ENCODE peak calls at places on chromosomes 6 and 20, in ten cellular contexts. Q, H, U, Z, I, T, G, S, K and M are unnamed samples.
A peak's percentile ranks its signal among the peaks of the same experiment; 100 is the strongest.

GRCh38 chr20:10217517-10218410 is 866 bp upstream of the SNAP25 start:
- DNase-seq in Q (no peak), H (no peak), G (peak; percentile 35), T (no peak), I (peak; percentile 17), K (peak; percentile 97), U (peak; percentile 99), S (no peak), Z (peak; percentile 49), M (peak; percentile 32)

GRCh38 chr6:116866281-116866871 is 10.7 kb upstream of the RFX6 start:
- DNase-seq in U (no peak), T (no peak), S (no peak), G (no peak), K (peak; percentile 4), I (no peak), Q (peak; percentile 40), Z (no peak), H (no peak), M (no peak)

GRCh38 chr6:95576621-95577316 is 566 bp upstream of the MANEA start:
- DNase-seq in Z (no peak), I (peak; percentile 23), U (peak; percentile 34), H (no peak), K (peak; percentile 33), T (no peak), Q (peak; percentile 32), G (no peak), S (no peak), M (no peak)

GRCh38 chr6:148624025-148624424 is 122.8 kb upstream of the UST start:
- DNase-seq in I (no peak), U (no peak), T (no peak), Z (no peak), S (no peak), G (peak; percentile 52), Q (no peak), K (peak; percentile 71), H (no peak), M (no peak)

GRCh38 chr6:20542927-20543602 is 8.8 kb downstream of the CDKAL1 start:
- DNase-seq in I (peak; percentile 45), Q (peak; percentile 85), T (no peak), Z (no peak), S (no peak), H (no peak), U (peak; percentile 85), G (no peak), K (peak; percentile 88), M (no peak)

GRCh38 chr6:34115396-34116314 is 30.2 kb downstream of the GRM4 start:
- DNase-seq in K (no peak), Q (peak; percentile 10), U (peak; percentile 31), T (no peak), H (no peak), S (no peak), G (no peak), I (peak; percentile 53), Z (peak; percentile 78), M (peak; percentile 67)

GRCh38 chr20:14477125-14477524 is 139.7 kb upstream of the FLRT3 start:
- DNase-seq in G (no peak), S (no peak), I (no peak), Q (no peak), H (no peak), T (no peak), U (peak; percentile 8), Z (no peak), K (peak; percentile 89), M (no peak)

GRCh38 chr6:8589941-8590676 is 154.8 kb upstream of the SLC35B3 start:
- DNase-seq in T (no peak), Q (no peak), G (no peak), Z (peak; percentile 51), U (no peak), H (no peak), K (no peak), I (no peak), S (no peak), M (no peak)

GRCh38 chr20:24147961-24148360 is 159.4 kb upstream of the GGTLC1 start:
- DNase-seq in Z (no peak), G (no peak), H (no peak), K (no peak), U (no peak), Q (no peak), I (no peak), T (no peak), S (no peak), M (no peak)

GRCh38 chr6:49072146-49072545 is 390.9 kb downstream of the MMUT start:
- DNase-seq in Z (no peak), K (no peak), S (no peak), T (no peak), Q (no peak), G (no peak), H (no peak), U (no peak), I (no peak), M (no peak)

GRCh38 chr6:157994126-157994795 is 12.6 kb downstream of the SYNJ2 start:
- DNase-seq in T (no peak), H (peak; percentile 25), K (no peak), I (no peak), Q (no peak), U (no peak), G (no peak), S (no peak), Z (no peak), M (no peak)

GRCh38 chr6:157989541-157990289 is 8.1 kb downstream of the SYNJ2 start:
- DNase-seq in T (no peak), Z (no peak), H (peak; percentile 77), I (no peak), K (peak; percentile 56), G (no peak), Q (no peak), U (peak; percentile 46), S (peak; percentile 70), M (no peak)

GRCh38 chr20:45944965-45945677 is 10.6 kb downstream of the PCIF1 start:
- DNase-seq in Q (no peak), U (no peak), T (no peak), I (no peak), G (no peak), K (no peak), H (no peak), Z (no peak), S (no peak), M (no peak)

GRCh38 chr20:57743450-57744095 is 33.8 kb upstream of the PMEPA1 start:
- DNase-seq in U (no peak), Z (no peak), K (no peak), G (no peak), H (peak; percentile 21), T (no peak), I (no peak), S (no peak), Q (no peak), M (no peak)

GRCh38 chr6:110873981-110874879 is at the start of gene AMD1:
- DNase-seq in Z (peak; percentile 94), I (peak; percentile 98), S (peak; percentile 98), Q (peak; percentile 99), H (peak; percentile 99), T (peak; percentile 97), U (peak; percentile 99), K (peak; percentile 97), G (peak; percentile 99), M (peak; percentile 94)
- TF ChIP-seq CTCF in Z (no peak), I (no peak), S (no peak), Q (no peak), H (peak; percentile 54), T (no peak), U (no peak), K (no peak), G (peak; percentile 24), M (no peak)

DNA sequence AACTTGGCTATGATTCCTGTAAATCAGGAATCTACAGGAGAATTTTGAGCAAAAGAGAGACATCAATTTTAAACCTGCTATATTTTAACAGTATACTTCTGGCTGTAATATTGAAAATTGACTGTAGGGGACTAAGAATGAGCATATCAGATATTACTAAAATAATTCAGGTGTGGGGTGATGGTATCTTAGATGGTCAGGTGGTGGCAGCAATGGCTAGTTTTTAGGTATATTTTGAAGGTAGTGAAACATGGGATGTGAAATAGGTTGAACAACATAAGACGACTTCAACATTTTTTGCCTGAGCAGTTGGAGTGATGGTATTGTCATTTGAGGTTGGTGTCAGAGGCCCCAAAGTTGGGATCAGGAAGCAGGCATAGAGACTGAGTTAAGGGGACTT is 32.1 kb downstream of the FAM83B start:
- DNase-seq in T (no peak), Q (no peak), I (no peak), K (no peak), U (no peak), S (no peak), G (no peak), H (no peak), Z (no peak), M (no peak)
- TF ChIP-seq CTCF in T (no peak), Q (no peak), I (no peak), K (no peak), U (no peak), S (no peak), G (no peak), H (no peak), Z (peak; percentile 33), M (no peak)

DNA sequence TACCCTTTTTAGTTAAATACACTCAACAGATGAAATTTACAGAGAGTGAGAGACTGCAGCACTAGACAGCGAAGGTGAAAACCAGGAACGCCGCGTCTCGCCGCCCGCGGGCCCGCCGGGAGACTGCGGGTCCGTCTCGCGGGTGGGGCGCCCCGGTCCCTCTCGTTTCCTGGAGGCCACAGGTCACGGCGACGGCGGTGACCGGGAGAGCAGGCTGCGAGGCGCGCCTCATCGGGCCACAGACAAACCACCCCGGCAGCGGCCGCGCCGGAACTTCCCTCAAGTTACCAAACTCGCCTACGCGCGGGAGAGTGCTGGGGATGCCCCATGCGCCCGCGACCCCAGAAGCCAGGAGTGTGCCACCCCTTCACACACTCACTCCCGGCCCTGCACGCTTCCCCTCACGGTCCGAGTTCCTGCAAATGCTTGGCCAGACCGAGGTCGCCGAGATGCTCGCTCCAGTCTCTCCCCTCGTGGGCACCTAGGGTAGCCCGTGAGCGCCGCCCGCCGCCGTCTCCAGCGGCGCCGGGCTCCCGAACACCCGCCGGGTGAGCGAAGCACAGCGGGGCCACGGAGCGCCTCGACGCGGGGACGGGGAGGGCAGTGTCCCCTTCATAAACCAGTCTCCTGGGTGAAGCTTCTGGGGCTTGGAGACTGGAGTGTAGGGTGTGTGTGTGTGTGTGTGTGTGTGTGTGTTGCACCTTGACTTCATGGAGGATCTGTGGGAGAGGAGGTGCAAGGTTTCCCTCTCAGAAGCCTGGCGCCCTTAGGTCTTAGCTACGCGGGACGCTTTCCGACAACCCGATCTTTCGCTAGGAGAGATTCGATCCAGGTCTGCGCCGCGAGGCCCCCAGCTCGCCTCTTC is 1.4 kb downstream of the BACH2 start:
- DNase-seq in I (peak; percentile 61), H (peak; percentile 90), T (peak; percentile 73), S (peak; percentile 55), K (peak; percentile 28), Q (peak; percentile 32), G (peak; percentile 32), U (peak; percentile 43), Z (peak; percentile 56), M (peak; percentile 14)
- TF ChIP-seq CTCF in I (no peak), H (no peak), T (no peak), S (peak; percentile 31), K (no peak), Q (peak; percentile 14), G (peak; percentile 30), U (peak; percentile 16), Z (no peak), M (peak; percentile 29)

GRCh38 chr20:36830791-36831691 is 44.9 kb upstream of the TLDC2 start:
- DNase-seq in G (peak; percentile 82), T (no peak), K (peak; percentile 67), I (no peak), H (peak; percentile 83), S (peak; percentile 78), Z (no peak), U (peak; percentile 78), Q (no peak), M (no peak)
- TF ChIP-seq CTCF in G (peak; percentile 33), T (no peak), K (peak; percentile 65), I (no peak), H (no peak), S (peak; percentile 47), Z (no peak), U (peak; percentile 57), Q (no peak), M (no peak)